ENCODE peak calls at places on chromosomes 13 and 19, in ten cellular contexts. O is activated T-cell treated with anti-CD3 and anti-CD28 coated beads, Interleukin-2, amount 50 U/mL, for 72 hours; H is bronchial epithelial cell; S is kidney glomerular epithelial cell; U is epithelial cell of esophagus; X is glomerular endothelial cell; A is AG10803; R is ELF-1; W is NCI-H510A treated with DMSO at 0.1 percent for 48 hours; L is HTR-8/SVneo. E is an unnamed sample.

GRCh38 chr13:40765602-40766001 is 5.4 kb downstream of the MRPS31 start:
- DNase-seq in O (no peak), H (no peak), S (no peak), U (no peak), X (no peak), A (no peak), R (no peak), W (no peak), L (no peak), E (no peak)

GRCh38 chr13:46580362-46580839 is 27.4 kb downstream of the LRCH1 start:
- DNase-seq in O (no peak), H (no peak), S (no peak), U (no peak), X (no peak), A (no peak), R (no peak), W (no peak), L (no peak), E (no peak)

GRCh38 chr19:18699403-18700054 is 16.0 kb downstream of the CRTC1 start:
- DNase-seq in O (no peak), H (no peak), S (no peak), U (no peak), X (no peak), A (no peak), R (no peak), W (no peak), L (no peak), E (no peak)

GRCh38 chr13:98301721-98302120 is 124.7 kb upstream of the RNF113B start:
- DNase-seq in O (no peak), H (no peak), S (no peak), U (peak; percentile 14), X (no peak), A (peak; percentile 56), R (no peak), W (no peak), L (no peak), E (no peak)

GRCh38 chr13:44651724-44652123 is 75.6 kb upstream of the TSC22D1 start:
- DNase-seq in O (no peak), H (no peak), S (no peak), U (no peak), X (no peak), A (no peak), R (no peak), W (no peak), L (no peak), E (no peak)

GRCh38 chr19:56476671-56477428 is at the start of gene ZNF667:
- DNase-seq in O (peak; percentile 37), H (peak; percentile 37), S (peak; percentile 60), U (peak; percentile 42), X (no peak), A (peak; percentile 67), R (no peak), W (no peak), L (peak; percentile 14), E (no peak)

GRCh38 chr13:45191874-45192273 is 9.0 kb downstream of the KCTD4 start:
- DNase-seq in O (no peak), H (no peak), S (no peak), U (no peak), X (no peak), A (no peak), R (no peak), W (no peak), L (no peak), E (no peak)

GRCh38 chr19:11033251-11033650 is 56.0 kb upstream of the LDLR start:
- DNase-seq in O (no peak), H (no peak), S (no peak), U (no peak), X (no peak), A (no peak), R (no peak), W (no peak), L (no peak), E (no peak)

GRCh38 chr13:33676700-33677048 is 141.3 kb upstream of the RFC3 start:
- DNase-seq in O (peak; percentile 9), H (peak; percentile 66), S (peak; percentile 39), U (peak; percentile 76), X (no peak), A (peak; percentile 32), R (no peak), W (peak; percentile 13), L (peak; percentile 20), E (no peak)

GRCh38 chr19:42074513-42075363 is 1.2 kb upstream of the ZNF574 start:
- DNase-seq in O (no peak), H (no peak), S (peak; percentile 53), U (no peak), X (no peak), A (no peak), R (peak; percentile 39), W (no peak), L (peak; percentile 58), E (no peak)

GRCh38 chr19:13396256-13397080 is 109.8 kb downstream of the CACNA1A start:
- DNase-seq in O (no peak), H (peak; percentile 25), S (peak; percentile 17), U (peak; percentile 40), X (no peak), A (peak; percentile 71), R (peak; percentile 82), W (no peak), L (peak; percentile 76), E (peak; percentile 30)

GRCh38 chr13:99916366-99917103 is 55.0 kb downstream of the ZIC5 start:
- DNase-seq in O (peak; percentile 9), H (peak; percentile 68), S (peak; percentile 78), U (peak; percentile 81), X (peak; percentile 39), A (peak; percentile 75), R (peak; percentile 73), W (peak; percentile 52), L (peak; percentile 65), E (peak; percentile 35)

GRCh38 chr13:50610238-50610637 is 233.3 kb downstream of the DLEU7 start:
- DNase-seq in O (no peak), H (no peak), S (no peak), U (no peak), X (no peak), A (no peak), R (no peak), W (no peak), L (no peak), E (no peak)

GRCh38 chr13:71149498-71150363 is 717.3 kb downstream of the DACH1 start:
- DNase-seq in O (no peak), H (no peak), S (no peak), U (no peak), X (no peak), A (no peak), R (no peak), W (peak; percentile 71), L (no peak), E (no peak)

GRCh38 chr13:48828962-48829405 is 146.7 kb upstream of the FNDC3A start:
- DNase-seq in O (no peak), H (peak; percentile 63), S (peak; percentile 70), U (peak; percentile 55), X (no peak), A (no peak), R (no peak), W (peak; percentile 28), L (no peak), E (peak; percentile 8)

GRCh38 chr13:63838366-63839110 is 2422.9 kb upstream of the PCDH20 start:
- DNase-seq in O (no peak), H (no peak), S (no peak), U (no peak), X (no peak), A (no peak), R (no peak), W (no peak), L (no peak), E (no peak)

GRCh38 chr13:27770809-27771208 is 21.5 kb upstream of the GSX1 start:
- DNase-seq in O (peak; percentile 26), H (peak; percentile 79), S (peak; percentile 22), U (peak; percentile 81), X (no peak), A (peak; percentile 12), R (peak; percentile 45), W (peak; percentile 9), L (no peak), E (no peak)

GRCh38 chr13:65913173-65913572 is 1317.0 kb downstream of the PCDH9 start:
- DNase-seq in O (no peak), H (peak; percentile 83), S (peak; percentile 21), U (peak; percentile 76), X (peak; percentile 89), A (peak; percentile 79), R (no peak), W (no peak), L (peak; percentile 10), E (no peak)

GRCh38 chr13:33799950-33800592 is 17.9 kb upstream of the RFC3 start:
- DNase-seq in O (no peak), H (peak; percentile 43), S (no peak), U (peak; percentile 51), X (no peak), A (peak; percentile 53), R (no peak), W (no peak), L (peak; percentile 18), E (no peak)

GRCh38 chr13:49315036-49315565 is 67.4 kb downstream of the CDADC1 start:
- DNase-seq in O (no peak), H (no peak), S (no peak), U (no peak), X (no peak), A (peak; percentile 29), R (no peak), W (no peak), L (no peak), E (no peak)

GRCh38 chr19:42388851-42389489 is 1.1 kb downstream of the CNFN start:
- DNase-seq in O (no peak), H (no peak), S (no peak), U (no peak), X (no peak), A (no peak), R (no peak), W (no peak), L (no peak), E (no peak)

GRCh38 chr13:74730556-74731331 is 596.5 kb upstream of the KLF12 start:
- DNase-seq in O (no peak), H (no peak), S (no peak), U (no peak), X (peak; percentile 86), A (no peak), R (no peak), W (no peak), L (no peak), E (no peak)

GRCh38 chr19:50198431-50199253 is 4.8 kb upstream of the MYH14 start:
- DNase-seq in O (no peak), H (no peak), S (no peak), U (no peak), X (no peak), A (no peak), R (no peak), W (no peak), L (no peak), E (no peak)

GRCh38 chr13:112225429-112226090 is 150.6 kb upstream of the SPACA7 start:
- DNase-seq in O (no peak), H (no peak), S (no peak), U (no peak), X (no peak), A (no peak), R (no peak), W (no peak), L (no peak), E (no peak)

GRCh38 chr19:49861541-49862410 is 5.6 kb downstream of the PNKP start:
- DNase-seq in O (no peak), H (no peak), S (no peak), U (peak; percentile 24), X (no peak), A (no peak), R (peak; percentile 82), W (no peak), L (no peak), E (no peak)

GRCh38 chr13:24619302-24619701 is 60.9 kb upstream of the ATP12A start:
- DNase-seq in O (no peak), H (no peak), S (no peak), U (no peak), X (no peak), A (no peak), R (no peak), W (no peak), L (no peak), E (no peak)

GRCh38 chr19:246551-246950 is 44.7 kb downstream of the PLPP2 start:
- DNase-seq in O (peak; percentile 15), H (no peak), S (no peak), U (no peak), X (no peak), A (no peak), R (peak; percentile 97), W (no peak), L (no peak), E (no peak)

GRCh38 chr19:47471733-47472457 is at the start of gene SLC8A2:
- DNase-seq in O (peak; percentile 63), H (peak; percentile 12), S (no peak), U (peak; percentile 65), X (no peak), A (peak; percentile 73), R (peak; percentile 90), W (peak; percentile 61), L (peak; percentile 73), E (peak; percentile 80)